ENCODE peak calls at places on chromosomes 11 and 22, in nine cellular contexts. One of them, this sample, is unnamed. For H3K27me3, the result is how much of the 10 kb centered on the place peaks cover.

GRCh38 chr11:118641463-118642019 is 34.1 kb downstream of the PHLDB1 start:
- DNase-seq in CD4-positive, CD25-positive, alpha-beta regulatory T cell: no peak
- DNase-seq in adipocyte: no peak
- DNase-seq in tibial nerve: no peak
- DNase-seq in brain microvascular endothelial cell: no peak
- DNase-seq in body of pancreas: peak
- DNase-seq in breast epithelium: peak
- DNase-seq in vagina: no peak
- DNase-seq in dorsolateral prefrontal cortex: no peak
- DNase-seq in this sample: no peak

GRCh38 chr11:17498058-17498457 is 21.4 kb upstream of the ABCC8 start:
- DNase-seq in brain microvascular endothelial cell: no peak
- DNase-seq in adipocyte: no peak
- DNase-seq in breast epithelium: no peak
- DNase-seq in body of pancreas: no peak
- DNase-seq in dorsolateral prefrontal cortex: no peak
- DNase-seq in CD4-positive, CD25-positive, alpha-beta regulatory T cell: peak
- DNase-seq in vagina: no peak
- DNase-seq in tibial nerve: no peak
- DNase-seq in this sample: no peak

GRCh38 chr11:128632151-128632791 is 44.9 kb upstream of the ETS1 start:
- DNase-seq in brain microvascular endothelial cell: peak
- DNase-seq in body of pancreas: no peak
- DNase-seq in tibial nerve: peak
- DNase-seq in adipocyte: peak
- DNase-seq in breast epithelium: no peak
- DNase-seq in dorsolateral prefrontal cortex: no peak
- DNase-seq in vagina: peak
- DNase-seq in CD4-positive, CD25-positive, alpha-beta regulatory T cell: peak
- DNase-seq in this sample: no peak

GRCh38 chr11:75858613-75859012 is 43.6 kb downstream of the UVRAG start:
- DNase-seq in adipocyte: peak
- DNase-seq in vagina: no peak
- DNase-seq in breast epithelium: no peak
- DNase-seq in body of pancreas: no peak
- DNase-seq in tibial nerve: no peak
- DNase-seq in brain microvascular endothelial cell: peak
- DNase-seq in dorsolateral prefrontal cortex: no peak
- DNase-seq in CD4-positive, CD25-positive, alpha-beta regulatory T cell: no peak
- DNase-seq in this sample: no peak

GRCh38 chr11:63907063-63907462 is 9.9 kb downstream of the RCOR2 start:
- DNase-seq in CD4-positive, CD25-positive, alpha-beta regulatory T cell: no peak
- DNase-seq in breast epithelium: no peak
- DNase-seq in vagina: no peak
- DNase-seq in dorsolateral prefrontal cortex: no peak
- DNase-seq in brain microvascular endothelial cell: no peak
- DNase-seq in adipocyte: no peak
- DNase-seq in body of pancreas: no peak
- DNase-seq in tibial nerve: no peak
- DNase-seq in this sample: no peak

GRCh38 chr11:112856591-112856990 is 104.6 kb upstream of the NCAM1 start:
- DNase-seq in CD4-positive, CD25-positive, alpha-beta regulatory T cell: no peak
- DNase-seq in dorsolateral prefrontal cortex: no peak
- DNase-seq in adipocyte: no peak
- DNase-seq in brain microvascular endothelial cell: no peak
- DNase-seq in vagina: no peak
- DNase-seq in body of pancreas: no peak
- DNase-seq in breast epithelium: no peak
- DNase-seq in tibial nerve: no peak
- DNase-seq in this sample: no peak

GRCh38 chr22:47367993-47368945 is 605.8 kb downstream of the TBC1D22A start:
- DNase-seq in vagina: no peak
- DNase-seq in tibial nerve: no peak
- DNase-seq in body of pancreas: peak
- DNase-seq in adipocyte: no peak
- DNase-seq in breast epithelium: no peak
- DNase-seq in brain microvascular endothelial cell: no peak
- DNase-seq in CD4-positive, CD25-positive, alpha-beta regulatory T cell: no peak
- DNase-seq in dorsolateral prefrontal cortex: no peak
- DNase-seq in this sample: no peak

GRCh38 chr11:106961518-106961917 is 56.8 kb downstream of the GUCY1A2 start:
- DNase-seq in adipocyte: peak
- DNase-seq in vagina: no peak
- DNase-seq in tibial nerve: no peak
- DNase-seq in CD4-positive, CD25-positive, alpha-beta regulatory T cell: no peak
- DNase-seq in brain microvascular endothelial cell: peak
- DNase-seq in breast epithelium: no peak
- DNase-seq in body of pancreas: no peak
- DNase-seq in dorsolateral prefrontal cortex: no peak
- DNase-seq in this sample: no peak

GRCh38 chr11:23540101-23540561 is 679.9 kb upstream of the CCDC179 start:
- DNase-seq in CD4-positive, CD25-positive, alpha-beta regulatory T cell: peak
- DNase-seq in vagina: no peak
- DNase-seq in adipocyte: peak
- DNase-seq in breast epithelium: no peak
- DNase-seq in brain microvascular endothelial cell: peak
- DNase-seq in tibial nerve: no peak
- DNase-seq in dorsolateral prefrontal cortex: no peak
- DNase-seq in body of pancreas: no peak
- DNase-seq in this sample: no peak

GRCh38 chr11:16890442-16890841 is 123.8 kb downstream of the PLEKHA7 start:
- DNase-seq in body of pancreas: no peak
- DNase-seq in dorsolateral prefrontal cortex: no peak
- DNase-seq in vagina: no peak
- DNase-seq in tibial nerve: no peak
- DNase-seq in CD4-positive, CD25-positive, alpha-beta regulatory T cell: no peak
- DNase-seq in breast epithelium: no peak
- DNase-seq in brain microvascular endothelial cell: no peak
- DNase-seq in adipocyte: no peak
- DNase-seq in this sample: no peak

GRCh38 chr22:46134111-46134705 is 16.1 kb upstream of the PPARA start:
- DNase-seq in dorsolateral prefrontal cortex: no peak
- DNase-seq in CD4-positive, CD25-positive, alpha-beta regulatory T cell: no peak
- DNase-seq in vagina: no peak
- DNase-seq in brain microvascular endothelial cell: no peak
- DNase-seq in tibial nerve: no peak
- DNase-seq in adipocyte: no peak
- DNase-seq in body of pancreas: no peak
- DNase-seq in breast epithelium: no peak
- DNase-seq in this sample: no peak

GRCh38 chr22:49091917-49092545 is 735.6 kb downstream of the BRD1 start:
- DNase-seq in vagina: no peak
- DNase-seq in tibial nerve: no peak
- DNase-seq in dorsolateral prefrontal cortex: no peak
- DNase-seq in adipocyte: no peak
- DNase-seq in breast epithelium: no peak
- DNase-seq in body of pancreas: no peak
- DNase-seq in CD4-positive, CD25-positive, alpha-beta regulatory T cell: no peak
- DNase-seq in brain microvascular endothelial cell: no peak
- DNase-seq in this sample: no peak

GRCh38 chr11:73976451-73977151 is 6.0 kb downstream of the UCP2 start:
- DNase-seq in tibial nerve: no peak
- DNase-seq in brain microvascular endothelial cell: no peak
- DNase-seq in breast epithelium: peak
- DNase-seq in vagina: no peak
- DNase-seq in body of pancreas: no peak
- DNase-seq in CD4-positive, CD25-positive, alpha-beta regulatory T cell: no peak
- DNase-seq in adipocyte: no peak
- DNase-seq in dorsolateral prefrontal cortex: no peak
- DNase-seq in this sample: no peak

GRCh38 chr11:12232819-12233601 is 122.6 kb downstream of the MICAL2 start:
- DNase-seq in vagina: no peak
- DNase-seq in adipocyte: peak
- DNase-seq in dorsolateral prefrontal cortex: no peak
- DNase-seq in tibial nerve: no peak
- DNase-seq in brain microvascular endothelial cell: peak
- DNase-seq in breast epithelium: no peak
- DNase-seq in CD4-positive, CD25-positive, alpha-beta regulatory T cell: no peak
- DNase-seq in body of pancreas: no peak
- DNase-seq in this sample: no peak

GRCh38 chr11:1047576-1048156 is 11.1 kb upstream of the MUC6 start:
- DNase-seq in tibial nerve: no peak
- DNase-seq in dorsolateral prefrontal cortex: no peak
- DNase-seq in adipocyte: no peak
- DNase-seq in vagina: no peak
- DNase-seq in breast epithelium: no peak
- DNase-seq in body of pancreas: no peak
- DNase-seq in CD4-positive, CD25-positive, alpha-beta regulatory T cell: no peak
- DNase-seq in brain microvascular endothelial cell: no peak
- DNase-seq in this sample: no peak

GRCh38 chr22:35140879-35141745 is 75.2 kb downstream of the ISX start:
- DNase-seq in adipocyte: no peak
- DNase-seq in tibial nerve: no peak
- DNase-seq in vagina: no peak
- DNase-seq in CD4-positive, CD25-positive, alpha-beta regulatory T cell: no peak
- DNase-seq in dorsolateral prefrontal cortex: no peak
- DNase-seq in brain microvascular endothelial cell: no peak
- DNase-seq in breast epithelium: no peak
- DNase-seq in body of pancreas: no peak
- DNase-seq in this sample: no peak

GRCh38 chr11:22079133-22079847 is 113.6 kb upstream of the ANO5 start:
- DNase-seq in dorsolateral prefrontal cortex: no peak
- DNase-seq in CD4-positive, CD25-positive, alpha-beta regulatory T cell: no peak
- DNase-seq in body of pancreas: peak
- DNase-seq in vagina: no peak
- DNase-seq in breast epithelium: no peak
- DNase-seq in brain microvascular endothelial cell: no peak
- DNase-seq in adipocyte: no peak
- DNase-seq in tibial nerve: no peak
- DNase-seq in this sample: no peak

GRCh38 chr22:50576070-50576469 is 2.2 kb downstream of the CPT1B start:
- DNase-seq in breast epithelium: no peak
- DNase-seq in dorsolateral prefrontal cortex: no peak
- DNase-seq in tibial nerve: no peak
- DNase-seq in adipocyte: peak
- DNase-seq in brain microvascular endothelial cell: peak
- DNase-seq in body of pancreas: no peak
- DNase-seq in vagina: no peak
- DNase-seq in CD4-positive, CD25-positive, alpha-beta regulatory T cell: no peak
- DNase-seq in this sample: no peak

GRCh38 chr22:19644314-19645223 is 69.7 kb upstream of the SEPTIN5 start:
- DNase-seq in dorsolateral prefrontal cortex: no peak
- DNase-seq in vagina: no peak
- DNase-seq in tibial nerve: no peak
- DNase-seq in brain microvascular endothelial cell: no peak
- DNase-seq in body of pancreas: no peak
- DNase-seq in breast epithelium: no peak
- DNase-seq in adipocyte: no peak
- DNase-seq in CD4-positive, CD25-positive, alpha-beta regulatory T cell: no peak
- DNase-seq in this sample: no peak

GRCh38 chr11:112023104-112023503 is 2.1 kb upstream of the DLAT start:
- DNase-seq in tibial nerve: no peak
- DNase-seq in vagina: no peak
- DNase-seq in brain microvascular endothelial cell: no peak
- DNase-seq in breast epithelium: no peak
- DNase-seq in body of pancreas: no peak
- DNase-seq in adipocyte: no peak
- DNase-seq in dorsolateral prefrontal cortex: no peak
- DNase-seq in CD4-positive, CD25-positive, alpha-beta regulatory T cell: no peak
- DNase-seq in this sample: no peak

DNA sequence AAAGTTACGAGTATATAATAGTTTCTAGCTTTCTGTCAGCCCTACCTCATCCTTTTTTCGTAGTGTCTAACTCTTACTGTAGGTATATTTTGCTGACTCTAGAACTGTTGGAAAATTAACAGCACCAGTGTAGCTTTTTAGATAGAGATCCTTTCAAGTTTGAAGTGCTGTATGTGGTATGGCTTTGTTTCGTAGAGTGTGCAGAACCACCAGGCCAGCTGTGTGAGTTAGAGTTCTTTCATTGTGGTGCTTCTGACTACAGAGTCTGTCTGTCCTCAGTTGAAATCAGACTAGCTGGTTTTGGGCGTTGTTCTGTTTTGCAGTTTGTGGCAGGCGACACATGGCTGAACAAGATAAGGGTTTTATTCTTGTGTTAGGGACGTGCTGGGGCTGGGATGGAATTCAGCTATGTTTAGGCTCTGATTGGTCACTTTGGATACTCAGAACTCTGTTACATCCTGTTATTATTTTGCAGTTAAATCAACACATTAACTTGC is 3.2 kb downstream of the ARHGEF12 start:
- DNase-seq in vagina: no peak
- DNase-seq in CD4-positive, CD25-positive, alpha-beta regulatory T cell: peak
- DNase-seq in brain microvascular endothelial cell: no peak
- DNase-seq in tibial nerve: no peak
- DNase-seq in breast epithelium: no peak
- DNase-seq in dorsolateral prefrontal cortex: peak
- DNase-seq in adipocyte: peak
- DNase-seq in body of pancreas: no peak
- DNase-seq in this sample: no peak
- H3K27me3 ChIP-seq in vagina: under half
- H3K27me3 ChIP-seq in CD4-positive, CD25-positive, alpha-beta regulatory T cell: under half
- H3K27me3 ChIP-seq in brain microvascular endothelial cell: under half
- H3K27me3 ChIP-seq in tibial nerve: under half
- H3K27me3 ChIP-seq in breast epithelium: under half
- H3K27me3 ChIP-seq in dorsolateral prefrontal cortex: under half
- H3K27me3 ChIP-seq in adipocyte: under half
- H3K27me3 ChIP-seq in body of pancreas: under half
- H3K27me3 ChIP-seq in this sample: under half

GRCh38 chr22:44389926-44390925 is 77.5 kb upstream of the SHISAL1 start:
- DNase-seq in breast epithelium: no peak
- DNase-seq in adipocyte: no peak
- DNase-seq in CD4-positive, CD25-positive, alpha-beta regulatory T cell: no peak
- DNase-seq in tibial nerve: no peak
- DNase-seq in vagina: no peak
- DNase-seq in body of pancreas: no peak
- DNase-seq in brain microvascular endothelial cell: no peak
- DNase-seq in dorsolateral prefrontal cortex: no peak
- DNase-seq in this sample: no peak
- H3K27me3 ChIP-seq in breast epithelium: under half
- H3K27me3 ChIP-seq in adipocyte: half or more
- H3K27me3 ChIP-seq in CD4-positive, CD25-positive, alpha-beta regulatory T cell: under half
- H3K27me3 ChIP-seq in tibial nerve: under half
- H3K27me3 ChIP-seq in vagina: under half
- H3K27me3 ChIP-seq in body of pancreas: under half
- H3K27me3 ChIP-seq in brain microvascular endothelial cell: under half
- H3K27me3 ChIP-seq in dorsolateral prefrontal cortex: under half
- H3K27me3 ChIP-seq in this sample: under half

DNA sequence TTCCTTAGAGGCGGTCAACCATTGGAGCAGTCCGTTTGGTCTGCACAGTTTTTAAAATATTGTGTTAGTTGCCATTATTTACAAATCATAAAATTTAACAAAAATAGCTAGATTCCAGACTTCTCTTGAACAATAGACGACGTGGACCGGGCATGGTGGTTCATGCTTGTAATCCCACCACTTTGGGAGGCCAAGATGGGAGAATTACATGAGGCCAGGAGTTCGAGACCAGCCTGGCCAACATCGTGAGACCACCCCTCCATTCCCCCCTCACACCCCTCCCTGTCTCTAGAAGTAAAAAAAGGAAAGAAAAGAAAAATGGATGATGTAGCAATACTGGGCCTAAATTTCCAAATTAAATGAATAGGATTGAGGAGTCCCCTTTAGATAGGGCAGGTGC is 965 bp downstream of the SLC37A2 start:
- DNase-seq in adipocyte: no peak
- DNase-seq in body of pancreas: no peak
- DNase-seq in vagina: no peak
- DNase-seq in breast epithelium: no peak
- DNase-seq in CD4-positive, CD25-positive, alpha-beta regulatory T cell: no peak
- DNase-seq in tibial nerve: no peak
- DNase-seq in dorsolateral prefrontal cortex: no peak
- DNase-seq in brain microvascular endothelial cell: no peak
- DNase-seq in this sample: no peak
- H3K27me3 ChIP-seq in adipocyte: under half
- H3K27me3 ChIP-seq in body of pancreas: under half
- H3K27me3 ChIP-seq in vagina: under half
- H3K27me3 ChIP-seq in breast epithelium: under half
- H3K27me3 ChIP-seq in CD4-positive, CD25-positive, alpha-beta regulatory T cell: under half
- H3K27me3 ChIP-seq in tibial nerve: under half
- H3K27me3 ChIP-seq in dorsolateral prefrontal cortex: under half
- H3K27me3 ChIP-seq in brain microvascular endothelial cell: under half
- H3K27me3 ChIP-seq in this sample: under half

GRCh38 chr11:45752136-45752535 is 52.8 kb upstream of the SLC35C1 start:
- DNase-seq in body of pancreas: no peak
- DNase-seq in breast epithelium: no peak
- DNase-seq in adipocyte: no peak
- DNase-seq in dorsolateral prefrontal cortex: no peak
- DNase-seq in CD4-positive, CD25-positive, alpha-beta regulatory T cell: no peak
- DNase-seq in brain microvascular endothelial cell: no peak
- DNase-seq in tibial nerve: no peak
- DNase-seq in vagina: no peak
- DNase-seq in this sample: no peak
- H3K27me3 ChIP-seq in body of pancreas: under half
- H3K27me3 ChIP-seq in breast epithelium: under half
- H3K27me3 ChIP-seq in adipocyte: half or more
- H3K27me3 ChIP-seq in dorsolateral prefrontal cortex: under half
- H3K27me3 ChIP-seq in CD4-positive, CD25-positive, alpha-beta regulatory T cell: under half
- H3K27me3 ChIP-seq in brain microvascular endothelial cell: under half
- H3K27me3 ChIP-seq in tibial nerve: under half
- H3K27me3 ChIP-seq in vagina: under half
- H3K27me3 ChIP-seq in this sample: under half

This sample was measured in effector memory CD4-positive, alpha-beta T cell.